ENCODE peak calls at places on chromosomes 13 and 19, in six cellular contexts. I, B, L, J, Z and R are unnamed samples.

GRCh38 chr13:64087624-64088023 is 2672.0 kb upstream of the PCDH20 start:
- DNase-seq in I (no peak), B (no peak), L (no peak), J (no peak), Z (no peak), R (no peak)

GRCh38 chr13:20145521-20145920 is 15.3 kb downstream of the GJA3 start:
- DNase-seq in I (no peak), B (no peak), L (no peak), J (no peak), Z (no peak), R (no peak)

GRCh38 chr13:112506046-112506445 is 81.9 kb downstream of the TUBGCP3 start:
- DNase-seq in I (no peak), B (peak), L (no peak), J (no peak), Z (no peak), R (no peak)

GRCh38 chr13:42702726-42703125 is 78.7 kb upstream of the FAM216B start:
- DNase-seq in I (no peak), B (no peak), L (no peak), J (no peak), Z (no peak), R (no peak)

GRCh38 chr19:8484331-8484894 is 18.0 kb downstream of the PRAM1 start:
- DNase-seq in I (no peak), B (no peak), L (no peak), J (no peak), Z (no peak), R (no peak)

GRCh38 chr13:95987841-95988240 is 65.4 kb downstream of the UGGT2 start:
- DNase-seq in I (no peak), B (no peak), L (no peak), J (no peak), Z (no peak), R (no peak)

GRCh38 chr13:44108345-44108858 is 228.7 kb downstream of the LACC1 start:
- DNase-seq in I (no peak), B (no peak), L (no peak), J (peak), Z (no peak), R (no peak)

GRCh38 chr19:662207-662961 is 630 bp downstream of the RNF126 start:
- DNase-seq in I (peak), B (no peak), L (peak), J (peak), Z (peak), R (peak)

GRCh38 chr13:24230428-24231072 is 70.0 kb downstream of the SPATA13 start:
- DNase-seq in I (no peak), B (no peak), L (no peak), J (no peak), Z (no peak), R (no peak)

GRCh38 chr13:106534844-106535551 is 464 bp downstream of the EFNB2 start:
- DNase-seq in I (peak), B (no peak), L (peak), J (peak), Z (peak), R (peak)

GRCh38 chr19:38663957-38664502 is 16.6 kb downstream of the ACTN4 start:
- DNase-seq in I (no peak), B (no peak), L (no peak), J (no peak), Z (no peak), R (no peak)

GRCh38 chr19:13109361-13110098 is 6.9 kb upstream of the LYL1 start:
- DNase-seq in I (no peak), B (no peak), L (no peak), J (no peak), Z (no peak), R (no peak)

GRCh38 chr13:24071016-24071415 is 89.5 kb upstream of the SPATA13 start:
- DNase-seq in I (no peak), B (no peak), L (no peak), J (no peak), Z (no peak), R (no peak)

GRCh38 chr13:26872444-26873173 is 112.0 kb upstream of the GPR12 start:
- DNase-seq in I (peak), B (no peak), L (peak), J (peak), Z (peak), R (peak)

GRCh38 chr19:46409146-46409545 is 4.2 kb downstream of the CCDC8 start:
- DNase-seq in I (no peak), B (no peak), L (no peak), J (no peak), Z (no peak), R (no peak)

GRCh38 chr13:74550039-74550438 is 415.8 kb upstream of the KLF12 start:
- DNase-seq in I (no peak), B (no peak), L (no peak), J (no peak), Z (no peak), R (no peak)

GRCh38 chr19:33374406-33374703 is 846 bp downstream of the CEBPG start:
- DNase-seq in I (no peak), B (no peak), L (peak), J (no peak), Z (peak), R (no peak)

GRCh38 chr13:41581884-41582547 is 124.7 kb downstream of the RGCC start:
- DNase-seq in I (no peak), B (no peak), L (no peak), J (no peak), Z (no peak), R (no peak)

GRCh38 chr13:105763851-105764250 is 771.6 kb downstream of the EFNB2 start:
- DNase-seq in I (no peak), B (no peak), L (no peak), J (no peak), Z (no peak), R (no peak)

GRCh38 chr19:29497241-29497640 is 28.6 kb upstream of the VSTM2B start:
- DNase-seq in I (no peak), B (no peak), L (no peak), J (no peak), Z (no peak), R (no peak)

GRCh38 chr19:21028969-21029268 is 8.5 kb downstream of the ZNF430 start:
- DNase-seq in I (no peak), B (no peak), L (no peak), J (no peak), Z (no peak), R (no peak)

GRCh38 chr19:53103903-53104203 is 631 bp upstream of the ZNF160 start:
- DNase-seq in I (no peak), B (no peak), L (no peak), J (no peak), Z (no peak), R (no peak)

GRCh38 chr19:3761382-3762129 is at the start of gene APBA3:
- DNase-seq in I (peak), B (peak), L (peak), J (peak), Z (peak), R (peak)

GRCh38 chr13:98466634-98467236 is 110.2 kb downstream of the STK24 start:
- DNase-seq in I (peak), B (peak), L (peak), J (peak), Z (peak), R (peak)

GRCh38 chr19:18280247-18281081 is 958 bp downstream of the JUND start:
- DNase-seq in I (peak), B (peak), L (peak), J (peak), Z (peak), R (peak)

GRCh38 chr13:40433577-40433976 is 232.9 kb downstream of the FOXO1 start:
- DNase-seq in I (no peak), B (no peak), L (no peak), J (no peak), Z (no peak), R (no peak)

GRCh38 chr19:48501446-48501960 is 10.1 kb downstream of the LMTK3 start:
- DNase-seq in I (peak), B (no peak), L (peak), J (peak), Z (no peak), R (no peak)

GRCh38 chr13:43232144-43232840 is 208.9 kb downstream of the DNAJC15 start:
- DNase-seq in I (no peak), B (no peak), L (no peak), J (no peak), Z (no peak), R (peak)